ENCODE peak calls at places on chromosomes 1 and 21, in seven cellular contexts. E is iris pigment epithelial cell; I is retina; Q is NCI-H82; Y is IMR-90; N is activated CD4-positive, alpha-beta T cell treated with anti-CD3 and anti-CD28 coated beads for 24 hours; B is ovary. P is an unnamed sample.

GRCh38 chr1:207188901-207189300 is 84.9 kb downstream of the C4BPA start:
- DNase-seq in E (no peak), I (no peak), Q (no peak), Y (no peak), N (no peak), B (no peak), P (no peak)

GRCh38 chr1:208089971-208090755 is 154.0 kb downstream of the PLXNA2 start:
- DNase-seq in E (peak; percentile 56), I (no peak), Q (no peak), Y (peak; percentile 36), N (no peak), B (peak; percentile 45), P (peak; percentile 63)

GRCh38 chr1:50279622-50280320 is 143.5 kb downstream of the DMRTA2 start:
- DNase-seq in E (peak; percentile 19), I (no peak), Q (peak; percentile 49), Y (peak; percentile 1), N (no peak), B (no peak), P (peak; percentile 30)

GRCh38 chr1:214303538-214303937 is 22.6 kb downstream of the SMYD2 start:
- DNase-seq in E (no peak), I (no peak), Q (no peak), Y (peak; percentile 44), N (no peak), B (no peak), P (no peak)

GRCh38 chr1:51906306-51907078 is 28.0 kb upstream of the NRDC start:
- DNase-seq in E (peak; percentile 47), I (no peak), Q (no peak), Y (peak; percentile 82), N (no peak), B (no peak), P (no peak)

GRCh38 chr1:154148787-154149186 is 6.1 kb downstream of the NUP210L start:
- DNase-seq in E (no peak), I (no peak), Q (peak; percentile 51), Y (peak; percentile 47), N (no peak), B (no peak), P (no peak)

GRCh38 chr1:105023719-105024118 is 1274.0 kb downstream of the AMY1C start:
- DNase-seq in E (no peak), I (no peak), Q (no peak), Y (no peak), N (no peak), B (no peak), P (no peak)

GRCh38 chr21:29238052-29238966 is 60.4 kb upstream of the BACH1 start:
- DNase-seq in E (no peak), I (no peak), Q (no peak), Y (peak; percentile 54), N (no peak), B (no peak), P (no peak)

GRCh38 chr1:19710825-19711611 is 46.3 kb downstream of the HTR6 start:
- DNase-seq in E (no peak), I (no peak), Q (no peak), Y (no peak), N (no peak), B (no peak), P (no peak)

GRCh38 chr1:203440780-203441179 is 34.8 kb upstream of the PRELP start:
- DNase-seq in E (peak; percentile 59), I (peak; percentile 38), Q (peak; percentile 51), Y (peak; percentile 72), N (no peak), B (peak; percentile 86), P (peak; percentile 86)